ENCODE peak calls at places on chromosomes 12 and 14, in ten cellular contexts. R is HCEC 1CT; X is activated T-helper 1 cell treated with anti-CD3 and anti-CD28 coated beads, Interleukin-2, amount 50 U/mL, for 16 hours; A is T-helper 17 cell; Y is amniotic stem cell; T is HepG2; L is NCI-H446 treated with DMSO at 0.1 percent for 48 hours; P is epithelial cell of esophagus; U is WTC11; E is mesendoderm. I is an unnamed sample.

GRCh38 chr12:81558031-81558430 is 201.1 kb downstream of the PPFIA2 start:
- DNase-seq in L (no peak), X (no peak), Y (no peak), R (peak), P (peak), E (no peak), T (no peak), U (no peak), A (no peak), I (no peak)

GRCh38 chr14:36671149-36671548 is 9.5 kb downstream of the PAX9 start:
- DNase-seq in L (no peak), T (no peak), E (no peak), Y (no peak), X (no peak), R (no peak), P (no peak), A (no peak), U (no peak), I (no peak)

GRCh38 chr14:50677527-50678063 is 9.5 kb upstream of the SAV1 start:
- DNase-seq in Y (no peak), P (peak), X (no peak), T (peak), U (no peak), L (no peak), A (no peak), E (peak), R (peak), I (no peak)

GRCh38 chr14:74412753-74413152 is 13.3 kb downstream of the SYNDIG1L start:
- DNase-seq in T (no peak), L (no peak), Y (no peak), U (no peak), X (no peak), R (no peak), P (no peak), A (no peak), E (no peak), I (no peak)

GRCh38 chr12:30965613-30965985 is 39.1 kb downstream of the TSPAN11 start:
- DNase-seq in R (no peak), E (peak), L (no peak), X (no peak), T (peak), U (peak), P (no peak), Y (no peak), A (no peak), I (peak)

GRCh38 chr14:56422703-56423213 is 156.8 kb upstream of the TMEM260 start:
- DNase-seq in L (peak), Y (peak), T (peak), E (peak), X (no peak), U (peak), A (no peak), P (peak), R (peak), I (peak)

GRCh38 chr12:63826002-63826585 is 18.4 kb upstream of the SRGAP1 start:
- DNase-seq in U (no peak), P (peak), L (peak), E (peak), T (peak), R (peak), X (no peak), A (no peak), Y (peak), I (peak)

GRCh38 chr12:116400671-116401357 is 123.3 kb upstream of the MED13L start:
- DNase-seq in P (no peak), L (no peak), E (no peak), R (no peak), X (no peak), T (no peak), Y (no peak), U (no peak), A (no peak), I (no peak)

GRCh38 chr12:9699898-9700605 is 30.5 kb downstream of the CLEC2D start:
- DNase-seq in R (peak), X (no peak), E (no peak), U (no peak), A (no peak), L (no peak), Y (no peak), P (peak), T (no peak), I (no peak)

GRCh38 chr14:50389668-50390441 is 6.8 kb downstream of the CDKL1 start:
- DNase-seq in T (peak), A (no peak), P (no peak), L (no peak), X (no peak), E (no peak), U (no peak), Y (no peak), R (no peak), I (no peak)

GRCh38 chr12:66235626-66236281 is 46.7 kb downstream of the IRAK3 start:
- DNase-seq in U (no peak), X (no peak), Y (no peak), P (peak), R (no peak), E (no peak), L (no peak), A (no peak), T (no peak), I (peak)

GRCh38 chr12:125882141-125882540 is 816.9 kb downstream of the AACS start:
- DNase-seq in E (peak), Y (no peak), R (no peak), L (no peak), U (no peak), A (no peak), P (no peak), T (no peak), X (no peak), I (no peak)

GRCh38 chr12:100672075-100672592 is 98.7 kb downstream of the GAS2L3 start:
- DNase-seq in L (no peak), P (peak), U (peak), R (no peak), A (no peak), T (peak), X (no peak), E (peak), Y (no peak), I (peak)

GRCh38 chr14:76995279-76996035 is 33.1 kb downstream of the IRF2BPL start:
- DNase-seq in R (no peak), X (no peak), E (no peak), Y (no peak), P (no peak), A (no peak), U (no peak), L (no peak), T (no peak), I (no peak)

GRCh38 chr12:27133022-27133590 is 50.7 kb upstream of the C12orf71 start:
- DNase-seq in Y (no peak), P (no peak), U (no peak), L (no peak), A (no peak), X (no peak), E (no peak), T (no peak), R (no peak), I (no peak)

GRCh38 chr12:49949124-49949845 is 1.3 kb upstream of the AQP2 start:
- DNase-seq in L (no peak), U (no peak), Y (no peak), E (no peak), A (no peak), T (no peak), R (no peak), X (no peak), P (no peak), I (no peak)

GRCh38 chr14:72715910-72716268 is 178.0 kb downstream of the DPF3 start:
- DNase-seq in U (no peak), A (no peak), X (no peak), Y (no peak), R (no peak), P (no peak), T (no peak), E (no peak), L (no peak), I (no peak)

GRCh38 chr12:34406996-34407300 is 384.7 kb downstream of the ALG10 start:
- DNase-seq in Y (no peak), U (peak), X (no peak), A (no peak), E (no peak), L (no peak), R (no peak), P (no peak), T (no peak), I (no peak)

GRCh38 chr14:60945984-60946383 is 34.9 kb downstream of the TRMT5 start:
- DNase-seq in T (no peak), E (no peak), R (no peak), A (no peak), L (no peak), U (no peak), P (no peak), Y (no peak), X (no peak), I (no peak)

GRCh38 chr14:81415781-81416180 is 15.7 kb upstream of the STON2 start:
- DNase-seq in Y (no peak), E (no peak), X (no peak), L (no peak), P (no peak), T (no peak), A (no peak), U (no peak), R (no peak), I (no peak)

GRCh38 chr14:95620659-95621059 is 65.6 kb upstream of the TCL1B start:
- DNase-seq in U (no peak), P (no peak), E (no peak), Y (no peak), X (no peak), R (no peak), A (peak), L (no peak), T (no peak), I (no peak)

GRCh38 chr12:61667676-61668075 is 592.5 kb upstream of the USP15 start:
- DNase-seq in T (no peak), L (no peak), P (peak), Y (no peak), E (no peak), A (no peak), R (no peak), U (no peak), X (no peak), I (no peak)

GRCh38 chr14:61988240-61988639 is 226.0 kb downstream of the SNAPC1 start:
- DNase-seq in A (no peak), Y (no peak), R (no peak), U (no peak), P (no peak), L (no peak), T (no peak), X (no peak), E (no peak), I (no peak)

GRCh38 chr12:100840748-100841147 is 46.2 kb downstream of the ANO4 start:
- DNase-seq in T (no peak), P (no peak), X (no peak), A (no peak), L (no peak), U (no peak), E (peak), R (no peak), Y (no peak), I (no peak)

GRCh38 chr12:69275471-69275891 is 36.1 kb downstream of the CPSF6 start:
- DNase-seq in R (no peak), Y (no peak), T (no peak), U (no peak), E (peak), L (peak), A (no peak), X (no peak), P (no peak), I (no peak)

GRCh38 chr12:54197037-54197909 is 8.5 kb upstream of the SMUG1 start:
- DNase-seq in X (no peak), Y (no peak), U (peak), E (no peak), P (peak), R (no peak), T (no peak), L (no peak), A (no peak), I (no peak)